ENCODE peak calls at places on chromosomes 7 and 10, in four cellular contexts. X, W, Z and I are unnamed samples.

GRCh38 chr10:83165164-83165563 is 974.1 kb upstream of the GHITM start:
- DNase-seq in X (no peak), W (no peak), Z (no peak), I (no peak)

GRCh38 chr7:55165176-55165861 is 146.5 kb downstream of the EGFR start:
- DNase-seq in X (no peak), W (no peak), Z (no peak), I (no peak)

GRCh38 chr10:108208732-108209131 is 1044.2 kb upstream of the SORCS1 start:
- DNase-seq in X (no peak), W (no peak), Z (no peak), I (no peak)

GRCh38 chr7:84722086-84722485 is 464.8 kb downstream of the SEMA3D start:
- DNase-seq in X (no peak), W (no peak), Z (no peak), I (no peak)

GRCh38 chr7:77940647-77941046 is 142.1 kb downstream of the PHTF2 start:
- DNase-seq in X (no peak), W (peak), Z (no peak), I (no peak)

GRCh38 chr7:99036531-99037175 is 107.3 kb downstream of the SMURF1 start:
- DNase-seq in X (no peak), W (no peak), Z (no peak), I (no peak)

GRCh38 chr10:28471705-28472050 is 61.2 kb upstream of the WAC start:
- DNase-seq in X (no peak), W (no peak), Z (no peak), I (no peak)

GRCh38 chr10:7872041-7872442 is 53.7 kb downstream of the TAF3 start:
- DNase-seq in X (no peak), W (peak), Z (no peak), I (no peak)

GRCh38 chr7:43915907-43916306 is 9.5 kb upstream of the URGCP start:
- DNase-seq in X (no peak), W (no peak), Z (no peak), I (no peak)

GRCh38 chr10:49595003-49595712 is 15.0 kb upstream of the SLC18A3 start:
- DNase-seq in X (no peak), W (no peak), Z (no peak), I (no peak)

GRCh38 chr10:101565370-101565900 is 22.6 kb downstream of the POLL start:
- DNase-seq in X (no peak), W (no peak), Z (no peak), I (peak)

GRCh38 chr10:72250666-72251065 is 23.1 kb upstream of the DDIT4 start:
- DNase-seq in X (no peak), W (no peak), Z (no peak), I (no peak)

GRCh38 chr7:4113271-4113670 is 568.8 kb upstream of the FOXK1 start:
- DNase-seq in X (no peak), W (no peak), Z (no peak), I (no peak)

GRCh38 chr10:103731609-103732270 is 123.6 kb downstream of the SH3PXD2A start:
- DNase-seq in X (no peak), W (no peak), Z (no peak), I (no peak)

GRCh38 chr7:117990834-117991233 is 117.6 kb upstream of the CTTNBP2 start:
- DNase-seq in X (no peak), W (no peak), Z (no peak), I (no peak)

GRCh38 chr7:106313456-106313891 is 28.7 kb upstream of the NAMPT start:
- DNase-seq in X (no peak), W (peak), Z (no peak), I (no peak)

GRCh38 chr7:78514653-78515052 is 716.1 kb downstream of the PHTF2 start:
- DNase-seq in X (peak), W (no peak), Z (no peak), I (no peak)

GRCh38 chr10:103448751-103449150 is 3.4 kb downstream of the CALHM2 start:
- DNase-seq in X (no peak), W (peak), Z (no peak), I (no peak)

GRCh38 chr7:138649506-138649905 is 51.7 kb downstream of the SVOPL start:
- DNase-seq in X (no peak), W (no peak), Z (no peak), I (no peak)

GRCh38 chr10:58701398-58702135 is 188.9 kb downstream of the BICC1 start:
- DNase-seq in X (no peak), W (no peak), Z (no peak), I (no peak)

GRCh38 chr7:75608451-75609122 is 116.5 kb downstream of the SPDYE5 start:
- DNase-seq in X (no peak), W (no peak), Z (no peak), I (no peak)

GRCh38 chr7:32761451-32762320 is 129.9 kb downstream of the KBTBD2 start:
- DNase-seq in X (no peak), W (no peak), Z (no peak), I (no peak)

GRCh38 chr7:44962483-44963251 is 16.1 kb downstream of the MYO1G start:
- DNase-seq in X (no peak), W (no peak), Z (no peak), I (peak)

GRCh38 chr7:71237945-71238344 is 106.0 kb downstream of the GALNT17 start:
- DNase-seq in X (no peak), W (no peak), Z (no peak), I (no peak)

GRCh38 chr7:76392531-76393115 is 16.9 kb downstream of the SSC4D start:
- DNase-seq in X (no peak), W (no peak), Z (no peak), I (no peak)

GRCh38 chr7:157498690-157499089 is 161.9 kb downstream of the DNAJB6 start:
- DNase-seq in X (no peak), W (no peak), Z (no peak), I (no peak)

GRCh38 chr7:131011976-131012375 is 278.0 kb upstream of the KLF14 start:
- DNase-seq in X (no peak), W (peak), Z (no peak), I (no peak)

GRCh38 chr10:5540080-5540479 is 15.3 kb downstream of the CALML3 start:
- DNase-seq in X (no peak), W (no peak), Z (no peak), I (no peak)

GRCh38 chr7:94374721-94375120 is 20.0 kb upstream of the COL1A2 start:
- DNase-seq in X (no peak), W (no peak), Z (no peak), I (no peak)

GRCh38 chr7:146074195-146074765 is 42.3 kb upstream of the CNTNAP2 start:
- DNase-seq in X (no peak), W (no peak), Z (no peak), I (no peak)

GRCh38 chr10:26215923-26216576 is 524 bp upstream of the GAD2 start:
- DNase-seq in X (no peak), W (no peak), Z (no peak), I (peak)

GRCh38 chr7:32564542-32564941 is 69.3 kb downstream of the AVL9 start:
- DNase-seq in X (no peak), W (no peak), Z (no peak), I (no peak)

GRCh38 chr10:94042001-94042813 is 48.5 kb downstream of the PLCE1 start:
- DNase-seq in X (no peak), W (peak), Z (no peak), I (no peak)

GRCh38 chr10:4650109-4650508 is 175.9 kb upstream of the AKR1E2 start:
- DNase-seq in X (peak), W (no peak), Z (no peak), I (no peak)

GRCh38 chr10:28796606-28797512 is 119.5 kb downstream of the BAMBI start:
- DNase-seq in X (no peak), W (no peak), Z (no peak), I (peak)

GRCh38 chr10:127948791-127949190 is 41.9 kb downstream of the PTPRE start:
- DNase-seq in X (no peak), W (no peak), Z (no peak), I (no peak)

GRCh38 chr10:56319386-56319785 is 41.7 kb downstream of the ZWINT start:
- DNase-seq in X (no peak), W (no peak), Z (no peak), I (no peak)

GRCh38 chr10:70851597-70852475 is 36.1 kb downstream of the SGPL1 start:
- DNase-seq in X (no peak), W (no peak), Z (no peak), I (peak)